ENCODE peak calls at places on chromosomes 13 and 19, in ten cellular contexts. C is stomach, M is GM12878, K is breast epithelium, I is spleen, L is HCT116, X is H1, B is GM23338, Q is HepG2, R is transverse colon. Y is an unnamed sample. For H3K27me3, the result is how much of the 10 kb centered on the place peaks cover.

GRCh38 chr19:13029893-13030292 is 34.6 kb downstream of the NFIX start:
- DNase-seq in R (peak), X (peak), C (peak), L (no peak), B (peak), M (no peak), I (no peak), Q (no peak), K (no peak), Y (peak)

GRCh38 chr13:31101511-31102170 is 60.1 kb downstream of the HSPH1 start:
- DNase-seq in M (no peak), L (no peak), B (no peak), X (no peak), K (no peak), Q (no peak), R (no peak), I (no peak), C (no peak), Y (no peak)

GRCh38 chr19:17209126-17210036 is 5.8 kb upstream of the USE1 start:
- DNase-seq in X (peak), Q (no peak), B (peak), I (peak), R (peak), K (no peak), L (peak), C (peak), M (no peak), Y (no peak)

GRCh38 chr19:11843741-11844140 is 4.8 kb upstream of the ZNF439 start:
- DNase-seq in R (no peak), L (no peak), M (no peak), Q (no peak), C (no peak), B (no peak), X (no peak), K (no peak), I (no peak), Y (no peak)

GRCh38 chr19:14349426-14349825 is 31.8 kb upstream of the ADGRE5 start:
- DNase-seq in B (no peak), R (no peak), L (no peak), C (no peak), I (no peak), X (no peak), Q (no peak), K (no peak), M (no peak), Y (no peak)

GRCh38 chr19:5436101-5436947 is 18.9 kb upstream of the ZNRF4 start:
- DNase-seq in C (no peak), Q (no peak), M (no peak), I (no peak), R (no peak), B (peak), L (no peak), X (peak), K (no peak), Y (no peak)

GRCh38 chr13:110873639-110874507 is 41.0 kb downstream of the ANKRD10 start:
- DNase-seq in R (no peak), I (no peak), X (no peak), K (no peak), C (no peak), B (no peak), M (no peak), L (no peak), Q (no peak), Y (no peak)

GRCh38 chr19:56477429-56478338 is 539 bp upstream of the ZNF667 start:
- DNase-seq in X (peak), R (peak), M (no peak), C (peak), B (peak), I (peak), Q (no peak), K (peak), L (no peak), Y (peak)

DNA sequence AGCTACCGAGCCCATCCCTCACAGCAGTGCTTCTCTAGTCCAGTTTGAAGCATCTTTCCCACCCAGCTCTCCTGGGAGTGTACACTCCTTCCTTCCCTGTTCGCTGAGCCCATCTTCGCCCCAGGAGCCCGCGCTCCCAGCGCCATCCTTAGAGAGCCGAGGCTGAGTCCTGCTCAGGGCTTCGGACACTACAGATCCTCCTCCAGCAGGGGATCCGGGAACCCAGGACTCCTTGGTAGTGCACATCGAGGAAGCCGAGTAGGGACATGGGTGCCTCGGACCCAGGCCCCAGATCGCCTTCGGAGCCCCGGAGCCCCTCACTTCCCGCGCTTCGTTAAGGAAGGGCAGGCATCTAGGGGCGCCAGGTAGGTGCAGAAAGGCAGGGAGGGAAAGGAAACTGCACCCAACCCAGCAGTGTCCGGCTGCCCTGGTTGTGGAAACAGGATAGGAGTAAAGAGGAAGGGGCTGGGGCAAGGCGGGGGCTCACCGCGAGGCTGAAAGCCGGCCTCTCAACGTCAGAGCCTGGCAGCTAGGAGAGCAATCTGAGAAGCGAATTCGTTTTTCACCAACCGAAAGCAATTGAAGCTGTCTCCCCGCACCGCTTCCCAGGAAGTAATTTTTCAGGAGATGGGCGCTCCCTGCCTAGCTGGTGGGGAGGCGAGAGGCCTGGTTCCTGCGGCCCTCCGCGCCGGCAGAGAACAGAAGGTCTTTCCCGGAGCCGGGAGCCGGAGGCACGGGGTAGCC is 1.0 kb downstream of the PDX1 start:
- DNase-seq in I (no peak), Q (no peak), R (no peak), X (peak), K (no peak), L (no peak), C (no peak), B (peak), M (no peak), Y (no peak)
- TF ChIP-seq CTCF in I (no peak), Q (no peak), R (no peak), X (no peak), K (no peak), L (no peak), C (no peak), B (no peak), M (no peak), Y (no peak)

GRCh38 chr19:52176574-52176973 is 5.2 kb upstream of the ZNF836 start:
- DNase-seq in K (no peak), L (no peak), B (peak), Q (no peak), R (no peak), C (peak), I (no peak), M (no peak), X (no peak), Y (no peak)
- TF ChIP-seq POLR2AphosphoS5 in K (no peak), L (no peak), B (no peak), Q (no peak), R (no peak), C (no peak), I (no peak), M (no peak), X (no peak), Y (no peak)

GRCh38 chr19:9939301-9939913 is 3.1 kb upstream of the OLFM2 start:
- DNase-seq in I (no peak), Q (no peak), L (no peak), K (no peak), M (no peak), X (no peak), B (peak), C (no peak), R (no peak), Y (no peak)
- H3K27me3 ChIP-seq in I (under half), Q (under half), L (under half), K (under half), M (under half), X (under half), B (under half), C (half or more), R (under half), Y (under half)

GRCh38 chr19:3557461-3558248 is at the start of gene MFSD12:
- DNase-seq in X (peak), R (peak), L (peak), K (peak), C (peak), I (peak), Q (peak), M (peak), B (peak), Y (peak)

GRCh38 chr19:3556423-3556977 is 886 bp downstream of the MFSD12 start:
- DNase-seq in L (no peak), X (peak), M (no peak), I (peak), B (no peak), R (no peak), Q (no peak), K (no peak), C (no peak), Y (no peak)

GRCh38 chr19:3554254-3555083 is 2.9 kb downstream of the MFSD12 start:
- DNase-seq in Q (no peak), R (no peak), M (no peak), B (no peak), X (no peak), I (peak), K (no peak), L (no peak), C (no peak), Y (no peak)

GRCh38 chr19:3555653-3556422 is 1.5 kb downstream of the MFSD12 start:
- DNase-seq in B (no peak), K (no peak), M (no peak), C (no peak), L (no peak), R (no peak), X (no peak), Q (no peak), I (peak), Y (no peak)

GRCh38 chr19:3556978-3557460 is 367 bp downstream of the MFSD12 start:
- DNase-seq in C (peak), M (no peak), Q (no peak), X (no peak), B (peak), L (no peak), I (peak), K (no peak), R (peak), Y (peak)
- TF ChIP-seq CTCF in C (no peak), M (peak), Q (peak), X (no peak), B (no peak), L (no peak), I (peak), K (no peak), R (no peak), Y (no peak)

GRCh38 chr13:29849731-29850212 is 645 bp downstream of the UBL3 start:
- DNase-seq in B (peak), C (peak), R (peak), Q (peak), X (peak), K (peak), M (no peak), L (no peak), I (peak), Y (peak)

GRCh38 chr13:29853131-29853530 is 2.7 kb upstream of the UBL3 start:
- DNase-seq in R (no peak), B (no peak), M (no peak), L (no peak), Q (no peak), I (no peak), C (no peak), K (no peak), X (no peak), Y (no peak)

GRCh38 chr13:29852464-29853054 is 2.1 kb upstream of the UBL3 start:
- DNase-seq in I (no peak), L (no peak), K (no peak), M (no peak), C (no peak), X (no peak), R (no peak), Q (no peak), B (no peak), Y (no peak)

GRCh38 chr13:29849071-29849541 is 1.3 kb downstream of the UBL3 start:
- DNase-seq in M (no peak), L (no peak), R (peak), X (no peak), C (no peak), I (peak), K (no peak), B (peak), Q (peak), Y (no peak)

GRCh38 chr13:29850213-29850898 is at the start of gene UBL3:
- DNase-seq in Q (peak), M (peak), K (peak), C (peak), X (peak), I (peak), R (peak), L (peak), B (peak), Y (peak)
- TF ChIP-seq POLR2AphosphoS5 in Q (peak), M (peak), K (peak), C (peak), X (no peak), I (peak), R (peak), L (peak), B (peak), Y (peak)

DNA sequence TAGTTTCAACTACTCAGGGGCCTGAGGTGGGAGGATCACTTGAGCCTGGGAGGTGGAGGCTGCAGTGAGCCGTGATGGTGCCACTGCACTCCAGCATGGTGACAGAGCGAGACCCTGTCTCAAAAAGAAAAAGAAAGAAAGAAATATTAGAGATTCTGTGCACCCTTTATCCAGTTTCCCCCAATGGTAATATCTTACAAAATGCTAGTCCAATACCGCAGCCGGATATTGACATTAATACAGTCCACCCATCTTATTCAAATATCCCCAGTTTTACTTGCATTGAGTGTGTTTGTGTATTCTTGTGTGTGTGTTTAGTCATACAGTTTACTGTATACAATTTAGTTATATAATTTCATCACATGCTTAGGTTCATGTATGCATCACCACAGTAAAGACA is 8.6 kb upstream of the IFNL4 start:
- DNase-seq in I (peak), C (no peak), L (no peak), K (no peak), B (no peak), X (no peak), R (no peak), M (no peak), Q (no peak), Y (no peak)
- H3K27me3 ChIP-seq in I (under half), C (half or more), L (under half), K (under half), B (under half), X (under half), R (under half), M (under half), Q (under half), Y (under half)

DNA sequence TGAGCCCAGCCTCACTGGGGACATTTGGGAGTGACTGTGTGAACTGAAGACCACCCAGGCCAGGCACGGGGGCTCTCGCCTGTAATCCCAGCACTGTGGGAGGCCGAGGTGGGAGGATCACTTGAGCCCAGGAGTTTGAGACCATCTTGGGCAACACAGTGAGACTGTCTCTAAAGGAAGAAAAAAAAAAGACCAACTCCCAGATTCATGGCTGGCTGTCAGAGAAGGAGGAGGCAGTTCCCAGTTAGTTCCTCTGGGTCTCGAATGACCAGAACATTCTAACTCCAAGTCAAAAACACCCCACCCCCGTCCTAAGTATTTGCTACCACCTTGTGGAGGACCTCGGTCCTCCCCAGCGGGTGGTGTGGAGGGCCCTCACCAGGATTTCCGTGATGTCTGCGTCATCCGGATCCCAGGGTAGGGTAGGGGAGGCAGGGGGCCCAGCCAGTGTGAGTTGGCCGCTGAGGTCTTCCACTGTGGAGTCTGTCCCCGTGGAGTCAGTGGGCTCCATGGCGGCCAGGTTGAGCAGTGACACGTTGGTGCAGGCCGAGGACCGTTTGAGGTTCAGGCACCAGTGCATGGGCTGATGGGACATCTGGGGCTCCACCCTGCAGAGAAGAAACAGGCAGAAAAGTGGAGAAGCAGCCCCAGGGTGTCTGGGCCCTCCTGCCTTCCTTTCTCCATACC is 1.3 kb downstream of the TSKS start:
- DNase-seq in B (peak), I (no peak), L (no peak), R (no peak), Q (peak), M (no peak), X (no peak), K (no peak), C (no peak), Y (no peak)
- TF ChIP-seq CTCF in B (peak), I (no peak), L (no peak), R (no peak), Q (peak), M (peak), X (peak), K (no peak), C (no peak), Y (no peak)

DNA sequence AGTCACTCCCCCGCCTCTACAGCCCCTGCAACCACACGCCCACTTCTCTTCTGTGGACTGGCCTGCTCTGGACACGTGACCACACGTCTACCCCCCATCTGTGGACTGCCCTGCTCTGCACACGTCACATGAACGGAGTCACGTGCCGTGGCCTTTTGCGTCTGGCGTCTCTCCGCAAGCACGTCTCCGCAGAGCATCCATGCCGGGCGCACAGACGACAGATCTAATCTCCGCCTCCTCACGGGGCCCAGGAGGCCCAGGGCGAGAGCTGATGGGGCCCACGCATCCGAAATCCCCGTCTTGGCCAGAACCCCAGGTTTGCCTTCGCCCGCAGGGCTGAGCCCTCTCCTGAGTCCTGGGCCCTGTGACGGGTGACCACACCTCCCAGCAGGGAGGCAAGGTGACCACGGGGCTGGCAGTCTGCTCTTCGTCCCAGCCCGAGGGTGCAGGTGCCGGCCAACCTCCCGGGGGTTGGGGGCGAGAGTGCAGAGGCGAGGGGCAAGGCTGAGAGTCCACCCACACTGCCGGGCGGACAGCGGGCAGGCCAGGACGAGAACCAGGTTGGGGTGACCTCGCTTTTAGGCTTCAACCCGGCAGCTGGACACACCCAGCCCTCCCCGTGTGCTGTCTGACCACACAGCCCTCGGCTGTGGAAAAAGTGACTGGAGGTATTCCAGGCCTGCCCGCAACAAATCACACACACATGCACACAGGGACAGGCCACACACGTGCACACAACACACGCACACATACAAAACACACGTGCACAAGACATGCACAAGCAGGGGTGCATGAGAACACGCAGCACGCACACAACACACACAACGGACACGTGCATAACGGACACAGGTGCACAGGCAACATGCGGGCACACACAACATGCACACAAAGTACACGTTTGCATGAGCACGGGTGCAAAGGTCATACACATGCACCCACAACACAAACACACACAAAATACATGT is 3.9 kb downstream of the SBNO2 start:
- DNase-seq in K (no peak), B (no peak), C (peak), X (no peak), R (peak), I (peak), M (no peak), Q (no peak), L (no peak), Y (peak)
- TF ChIP-seq POLR2AphosphoS5 in K (peak), B (no peak), C (peak), X (no peak), R (peak), I (peak), M (no peak), Q (no peak), L (no peak), Y (peak)

GRCh38 chr13:53276265-53276664 is 247.7 kb downstream of the OLFM4 start:
- DNase-seq in M (no peak), B (peak), C (no peak), I (no peak), X (no peak), Q (no peak), L (no peak), K (no peak), R (no peak), Y (no peak)
- H3K27me3 ChIP-seq in M (under half), B (half or more), C (under half), I (under half), X (half or more), Q (under half), L (under half), K (under half), R (under half), Y (under half)

DNA sequence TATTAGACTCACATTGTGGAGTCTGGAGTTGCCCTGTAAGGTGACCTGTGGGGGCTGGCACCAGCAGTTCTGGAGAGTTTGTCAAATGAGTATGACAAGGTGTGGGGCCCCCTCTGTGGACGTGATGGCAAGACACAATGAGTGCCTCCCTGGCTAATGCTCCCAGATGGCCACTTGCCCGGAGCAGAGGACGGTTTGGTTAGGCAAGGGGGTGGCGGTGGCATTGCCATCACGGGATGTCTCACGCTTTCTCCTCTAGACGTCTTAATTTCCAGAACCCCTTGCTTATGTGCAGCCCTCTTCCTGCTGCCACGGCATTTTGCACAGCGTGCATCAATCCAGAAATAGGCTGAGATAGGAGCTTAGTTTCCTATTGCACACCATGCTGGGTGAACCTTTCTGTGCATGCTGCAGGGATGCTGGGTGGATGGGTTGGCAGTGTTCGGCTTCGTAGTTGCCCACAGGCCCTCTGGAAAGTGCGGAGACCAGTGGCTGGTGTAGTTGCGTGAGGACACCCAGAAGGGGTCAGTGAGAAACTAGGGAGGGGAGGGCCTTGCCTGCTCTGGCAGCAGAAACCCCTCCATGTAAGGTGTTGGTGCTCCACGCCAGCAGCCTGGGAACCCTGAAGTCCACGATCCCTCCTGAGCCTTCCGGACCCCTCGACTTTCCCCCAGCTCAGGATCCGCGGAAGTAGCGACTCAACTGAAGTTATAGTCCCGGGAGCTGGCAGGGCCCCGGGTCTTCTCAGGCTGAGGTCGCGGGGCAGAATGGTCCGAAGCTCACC is 18.1 kb upstream of the LRP3 start:
- DNase-seq in Q (peak), B (no peak), K (no peak), C (no peak), M (no peak), I (peak), R (no peak), X (peak), L (no peak), Y (no peak)
- TF ChIP-seq CTCF in Q (peak), B (peak), K (no peak), C (no peak), M (no peak), I (no peak), R (no peak), X (no peak), L (no peak), Y (no peak)

Y was measured in sigmoid colon.